ENCODE peak calls at places on chromosomes 7 and 10, in seven cellular contexts. One of them, this sample, is unnamed.

GRCh38 chr10:105691811-105692210 is 1050.7 kb downstream of the SORCS3 start:
- DNase-seq in neural progenitor cell: peak
- DNase-seq in HL-60: no peak
- DNase-seq in cardiac muscle cell: no peak
- DNase-seq in astrocyte: peak
- DNase-seq in aorta: no peak
- DNase-seq in CD4-positive, CD25-positive, alpha-beta regulatory T cell: no peak
- DNase-seq in this sample: peak

GRCh38 chr10:43057231-43057711 is 19.6 kb upstream of the RET start:
- DNase-seq in neural progenitor cell: no peak
- DNase-seq in astrocyte: no peak
- DNase-seq in CD4-positive, CD25-positive, alpha-beta regulatory T cell: no peak
- DNase-seq in HL-60: no peak
- DNase-seq in aorta: peak
- DNase-seq in cardiac muscle cell: no peak
- DNase-seq in this sample: no peak

GRCh38 chr7:64559206-64559605 is 3.7 kb downstream of the ZNF680 start:
- DNase-seq in astrocyte: peak
- DNase-seq in HL-60: no peak
- DNase-seq in cardiac muscle cell: peak
- DNase-seq in aorta: no peak
- DNase-seq in CD4-positive, CD25-positive, alpha-beta regulatory T cell: no peak
- DNase-seq in neural progenitor cell: no peak
- DNase-seq in this sample: no peak

GRCh38 chr10:60645928-60646433 is 132.3 kb upstream of the CDK1 start:
- DNase-seq in cardiac muscle cell: no peak
- DNase-seq in CD4-positive, CD25-positive, alpha-beta regulatory T cell: no peak
- DNase-seq in astrocyte: no peak
- DNase-seq in HL-60: no peak
- DNase-seq in neural progenitor cell: no peak
- DNase-seq in aorta: no peak
- DNase-seq in this sample: no peak

GRCh38 chr10:69317175-69318086 is 39.1 kb downstream of the HK1 start:
- DNase-seq in astrocyte: no peak
- DNase-seq in CD4-positive, CD25-positive, alpha-beta regulatory T cell: peak
- DNase-seq in aorta: no peak
- DNase-seq in cardiac muscle cell: no peak
- DNase-seq in HL-60: no peak
- DNase-seq in neural progenitor cell: no peak
- DNase-seq in this sample: peak

GRCh38 chr10:133309111-133309719 is 501 bp downstream of the ZNF511 start:
- DNase-seq in cardiac muscle cell: peak
- DNase-seq in HL-60: peak
- DNase-seq in CD4-positive, CD25-positive, alpha-beta regulatory T cell: peak
- DNase-seq in astrocyte: peak
- DNase-seq in aorta: peak
- DNase-seq in neural progenitor cell: peak
- DNase-seq in this sample: peak

GRCh38 chr7:41333506-41333905 is 369.4 kb downstream of the INHBA start:
- DNase-seq in astrocyte: peak
- DNase-seq in neural progenitor cell: no peak
- DNase-seq in cardiac muscle cell: peak
- DNase-seq in aorta: no peak
- DNase-seq in CD4-positive, CD25-positive, alpha-beta regulatory T cell: no peak
- DNase-seq in HL-60: no peak
- DNase-seq in this sample: no peak

GRCh38 chr7:131899271-131900030 is 343.0 kb upstream of the PODXL start:
- DNase-seq in cardiac muscle cell: no peak
- DNase-seq in aorta: no peak
- DNase-seq in HL-60: no peak
- DNase-seq in CD4-positive, CD25-positive, alpha-beta regulatory T cell: no peak
- DNase-seq in neural progenitor cell: no peak
- DNase-seq in astrocyte: peak
- DNase-seq in this sample: no peak

GRCh38 chr7:51324206-51324884 is 7.7 kb upstream of the COBL start:
- DNase-seq in neural progenitor cell: no peak
- DNase-seq in aorta: no peak
- DNase-seq in cardiac muscle cell: peak
- DNase-seq in CD4-positive, CD25-positive, alpha-beta regulatory T cell: no peak
- DNase-seq in astrocyte: no peak
- DNase-seq in HL-60: peak
- DNase-seq in this sample: no peak

GRCh38 chr7:100369105-100369504 is 4.2 kb upstream of the PILRA start:
- DNase-seq in astrocyte: no peak
- DNase-seq in CD4-positive, CD25-positive, alpha-beta regulatory T cell: no peak
- DNase-seq in neural progenitor cell: no peak
- DNase-seq in aorta: peak
- DNase-seq in cardiac muscle cell: no peak
- DNase-seq in HL-60: peak
- DNase-seq in this sample: peak
- H3K27ac ChIP-seq in astrocyte: no peak
- H3K27ac ChIP-seq in CD4-positive, CD25-positive, alpha-beta regulatory T cell: no peak
- H3K27ac ChIP-seq in neural progenitor cell: peak
- H3K27ac ChIP-seq in aorta: no peak
- H3K27ac ChIP-seq in cardiac muscle cell: no peak
- H3K27ac ChIP-seq in HL-60: peak
- H3K27ac ChIP-seq in this sample: peak

GRCh38 chr7:28048694-28049093 is 131.9 kb downstream of the JAZF1 start:
- DNase-seq in aorta: no peak
- DNase-seq in astrocyte: no peak
- DNase-seq in cardiac muscle cell: no peak
- DNase-seq in neural progenitor cell: no peak
- DNase-seq in CD4-positive, CD25-positive, alpha-beta regulatory T cell: no peak
- DNase-seq in HL-60: no peak
- DNase-seq in this sample: no peak

GRCh38 chr7:28060371-28060950 is 120.1 kb downstream of the JAZF1 start:
- DNase-seq in aorta: no peak
- DNase-seq in CD4-positive, CD25-positive, alpha-beta regulatory T cell: no peak
- DNase-seq in cardiac muscle cell: no peak
- DNase-seq in neural progenitor cell: no peak
- DNase-seq in astrocyte: no peak
- DNase-seq in HL-60: no peak
- DNase-seq in this sample: no peak

GRCh38 chr7:28052933-28053332 is 127.7 kb downstream of the JAZF1 start:
- DNase-seq in neural progenitor cell: no peak
- DNase-seq in astrocyte: peak
- DNase-seq in cardiac muscle cell: peak
- DNase-seq in CD4-positive, CD25-positive, alpha-beta regulatory T cell: no peak
- DNase-seq in HL-60: no peak
- DNase-seq in aorta: no peak
- DNase-seq in this sample: no peak

GRCh38 chr7:28055161-28055544 is 125.4 kb downstream of the JAZF1 start:
- DNase-seq in neural progenitor cell: no peak
- DNase-seq in CD4-positive, CD25-positive, alpha-beta regulatory T cell: no peak
- DNase-seq in aorta: no peak
- DNase-seq in HL-60: no peak
- DNase-seq in cardiac muscle cell: no peak
- DNase-seq in astrocyte: peak
- DNase-seq in this sample: no peak

DNA sequence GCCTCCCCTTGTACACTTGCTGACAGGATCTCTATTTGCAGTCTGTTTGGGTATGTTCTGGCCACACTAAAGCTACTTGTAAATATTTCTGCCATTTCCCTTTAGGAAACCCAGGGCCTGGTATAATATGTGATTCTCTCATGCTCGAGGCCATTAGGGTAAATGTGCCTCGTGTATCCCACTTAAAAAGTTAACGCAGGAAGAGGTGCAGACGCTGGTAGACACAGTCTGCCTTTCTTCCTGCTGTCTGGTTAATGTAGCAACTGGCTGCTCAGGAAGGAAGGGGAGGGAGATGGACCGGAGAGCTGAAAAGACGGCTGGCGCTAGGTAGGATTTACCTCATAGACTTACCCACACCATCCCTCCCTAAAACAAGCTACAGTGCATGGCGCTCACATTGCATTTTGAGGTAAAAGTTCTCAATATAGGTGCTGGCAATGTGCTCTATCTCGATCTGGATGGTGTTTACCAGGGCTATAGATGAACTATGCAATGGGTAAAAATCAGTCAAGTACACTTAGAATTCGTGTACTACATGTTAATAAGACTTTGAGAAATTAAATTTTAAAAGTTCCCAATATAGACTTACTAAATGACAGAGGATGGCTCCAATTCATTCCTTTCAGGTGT is 125.9 kb downstream of the JAZF1 start:
- DNase-seq in cardiac muscle cell: no peak
- DNase-seq in HL-60: no peak
- DNase-seq in astrocyte: no peak
- DNase-seq in neural progenitor cell: no peak
- DNase-seq in CD4-positive, CD25-positive, alpha-beta regulatory T cell: no peak
- DNase-seq in aorta: no peak
- DNase-seq in this sample: no peak
- H3K27ac ChIP-seq in cardiac muscle cell: no peak
- H3K27ac ChIP-seq in HL-60: no peak
- H3K27ac ChIP-seq in astrocyte: no peak
- H3K27ac ChIP-seq in neural progenitor cell: no peak
- H3K27ac ChIP-seq in CD4-positive, CD25-positive, alpha-beta regulatory T cell: no peak
- H3K27ac ChIP-seq in aorta: no peak
- H3K27ac ChIP-seq in this sample: no peak

DNA sequence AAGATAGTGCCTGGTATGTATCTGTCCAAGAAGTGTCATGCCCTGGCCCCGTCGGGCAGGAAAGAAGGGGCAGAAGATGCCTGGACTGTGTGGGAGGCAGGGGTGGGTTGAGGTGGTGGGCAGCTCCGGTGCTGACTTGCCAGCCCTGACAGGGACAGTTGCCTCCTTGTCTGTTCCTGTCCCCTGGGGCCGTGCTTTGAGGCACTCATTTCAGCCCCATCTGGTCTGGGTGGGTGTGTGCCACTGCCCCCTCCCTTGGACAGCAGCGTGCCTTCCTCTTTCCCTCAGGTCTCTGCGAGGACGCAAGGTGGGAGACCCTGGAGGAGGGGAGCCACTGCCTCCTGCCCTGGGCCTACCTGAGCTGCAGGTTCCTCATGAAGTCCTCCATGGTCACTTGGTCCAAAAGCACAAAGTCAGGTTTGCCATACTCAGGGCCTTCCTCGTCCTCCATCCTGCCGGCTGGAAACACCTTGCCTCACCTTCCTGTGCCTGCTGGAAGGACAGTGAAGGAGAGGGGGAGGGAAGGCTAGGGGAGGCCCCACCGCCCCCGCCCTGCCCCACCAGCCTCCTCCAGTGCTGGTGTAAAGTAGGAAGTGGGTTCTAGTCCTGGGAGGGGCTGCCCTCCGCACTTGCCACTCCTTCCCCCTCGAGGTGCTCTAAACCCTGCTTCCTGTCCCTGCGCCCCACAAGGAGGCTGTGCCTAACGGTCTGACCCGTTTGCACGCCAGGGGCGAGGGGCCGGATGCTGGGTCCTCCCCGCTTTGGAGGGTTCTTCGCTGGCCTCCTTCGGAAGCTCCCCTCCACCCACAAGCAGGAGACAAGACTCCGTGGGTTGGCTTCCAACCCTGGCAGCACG is at the start of gene MYO1G:
- DNase-seq in HL-60: peak
- DNase-seq in neural progenitor cell: no peak
- DNase-seq in aorta: peak
- DNase-seq in cardiac muscle cell: no peak
- DNase-seq in astrocyte: no peak
- DNase-seq in CD4-positive, CD25-positive, alpha-beta regulatory T cell: peak
- DNase-seq in this sample: peak
- H3K27ac ChIP-seq in HL-60: peak
- H3K27ac ChIP-seq in neural progenitor cell: no peak
- H3K27ac ChIP-seq in aorta: no peak
- H3K27ac ChIP-seq in cardiac muscle cell: peak
- H3K27ac ChIP-seq in astrocyte: no peak
- H3K27ac ChIP-seq in CD4-positive, CD25-positive, alpha-beta regulatory T cell: peak
- H3K27ac ChIP-seq in this sample: peak

GRCh38 chr7:128827971-128828711 is 2.1 kb upstream of the FLNC start:
- DNase-seq in CD4-positive, CD25-positive, alpha-beta regulatory T cell: no peak
- DNase-seq in HL-60: no peak
- DNase-seq in astrocyte: peak
- DNase-seq in cardiac muscle cell: peak
- DNase-seq in aorta: peak
- DNase-seq in neural progenitor cell: peak
- DNase-seq in this sample: no peak

GRCh38 chr7:128826512-128826911 is 3.7 kb upstream of the FLNC start:
- DNase-seq in CD4-positive, CD25-positive, alpha-beta regulatory T cell: no peak
- DNase-seq in cardiac muscle cell: no peak
- DNase-seq in astrocyte: no peak
- DNase-seq in neural progenitor cell: no peak
- DNase-seq in HL-60: no peak
- DNase-seq in aorta: peak
- DNase-seq in this sample: no peak

GRCh38 chr7:128826916-128827247 is 3.3 kb upstream of the FLNC start:
- DNase-seq in aorta: peak
- DNase-seq in neural progenitor cell: no peak
- DNase-seq in CD4-positive, CD25-positive, alpha-beta regulatory T cell: no peak
- DNase-seq in HL-60: no peak
- DNase-seq in astrocyte: no peak
- DNase-seq in cardiac muscle cell: no peak
- DNase-seq in this sample: no peak

GRCh38 chr7:128829391-128830166 is 627 bp upstream of the FLNC start:
- DNase-seq in neural progenitor cell: peak
- DNase-seq in cardiac muscle cell: peak
- DNase-seq in aorta: peak
- DNase-seq in astrocyte: peak
- DNase-seq in CD4-positive, CD25-positive, alpha-beta regulatory T cell: no peak
- DNase-seq in HL-60: no peak
- DNase-seq in this sample: no peak

DNA sequence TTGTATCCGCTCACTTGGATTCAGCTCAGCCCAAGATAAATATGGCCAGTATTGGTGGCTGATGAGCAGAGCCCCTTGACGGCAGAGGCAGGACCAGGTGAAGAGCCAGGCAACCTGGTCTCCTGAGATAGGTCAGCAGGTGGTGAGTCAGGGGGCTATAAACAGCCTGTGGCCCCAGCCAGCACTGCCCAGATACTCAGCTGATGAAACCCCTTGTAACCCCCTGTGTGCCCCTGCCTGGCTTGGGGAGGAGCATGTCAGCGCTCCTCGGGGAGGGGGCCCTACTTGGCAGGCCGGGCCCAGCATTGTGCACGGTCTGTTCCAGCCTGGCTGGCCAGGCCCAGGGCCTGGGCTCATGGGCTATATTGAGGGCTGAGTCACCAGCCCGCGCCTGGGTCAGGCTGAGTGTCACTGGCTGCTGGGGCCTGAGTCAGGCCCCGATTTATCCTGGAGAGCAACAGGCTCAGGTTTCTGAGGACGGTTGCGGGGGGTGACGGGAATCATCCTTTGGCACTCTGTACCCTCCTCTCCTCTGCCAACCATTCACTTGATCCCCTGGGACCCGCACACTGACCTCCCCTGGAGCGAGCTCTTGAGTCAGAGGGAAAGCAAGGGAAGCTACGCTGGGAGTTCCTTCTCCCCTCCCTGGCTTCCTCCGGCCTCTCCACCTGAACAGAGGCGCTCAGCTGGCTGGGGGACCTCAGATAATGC is 2.8 kb upstream of the FLNC start:
- DNase-seq in aorta: peak
- DNase-seq in HL-60: no peak
- DNase-seq in neural progenitor cell: peak
- DNase-seq in cardiac muscle cell: peak
- DNase-seq in astrocyte: peak
- DNase-seq in CD4-positive, CD25-positive, alpha-beta regulatory T cell: no peak
- DNase-seq in this sample: no peak
- H3K27ac ChIP-seq in aorta: peak
- H3K27ac ChIP-seq in HL-60: no peak
- H3K27ac ChIP-seq in neural progenitor cell: peak
- H3K27ac ChIP-seq in cardiac muscle cell: peak
- H3K27ac ChIP-seq in astrocyte: peak
- H3K27ac ChIP-seq in CD4-positive, CD25-positive, alpha-beta regulatory T cell: no peak
- H3K27ac ChIP-seq in this sample: no peak

GRCh38 chr7:104951546-104951945 is 62.5 kb upstream of the KMT2E start:
- DNase-seq in aorta: no peak
- DNase-seq in HL-60: no peak
- DNase-seq in astrocyte: no peak
- DNase-seq in CD4-positive, CD25-positive, alpha-beta regulatory T cell: no peak
- DNase-seq in cardiac muscle cell: peak
- DNase-seq in neural progenitor cell: no peak
- DNase-seq in this sample: no peak
- H3K27ac ChIP-seq in aorta: no peak
- H3K27ac ChIP-seq in HL-60: no peak
- H3K27ac ChIP-seq in astrocyte: no peak
- H3K27ac ChIP-seq in CD4-positive, CD25-positive, alpha-beta regulatory T cell: no peak
- H3K27ac ChIP-seq in cardiac muscle cell: no peak
- H3K27ac ChIP-seq in neural progenitor cell: no peak
- H3K27ac ChIP-seq in this sample: no peak

This sample was measured in OCI-LY7.